ENCODE peak calls at places on chromosomes 2 and 18, in seven cellular contexts. L, Z, S, M, X, D and B are unnamed samples.

GRCh38 chr18:907171-907879 is 2.7 kb downstream of the ADCYAP1 start:
- DNase-seq in M (no peak), X (peak; percentile 82), S (peak; percentile 28), D (no peak), Z (peak; percentile 41), L (no peak), B (peak; percentile 18)

GRCh38 chr18:72700961-72701710 is 157.0 kb upstream of the CBLN2 start:
- DNase-seq in D (peak; percentile 4), Z (no peak), X (no peak), S (no peak), M (no peak), L (no peak), B (peak; percentile 63)

GRCh38 chr2:115165529-115166109 is 723.2 kb downstream of the DPP10 start:
- DNase-seq in Z (no peak), L (no peak), M (no peak), D (peak; percentile 2), S (no peak), X (peak; percentile 20), B (peak; percentile 55)

GRCh38 chr2:85680707-85681353 is 12.8 kb upstream of the SFTPB start:
- DNase-seq in L (no peak), X (no peak), D (no peak), S (no peak), M (no peak), Z (no peak), B (peak; percentile 17)

GRCh38 chr2:240611601-240612210 is 13.6 kb upstream of the GPR35 start:
- DNase-seq in S (peak; percentile 44), D (no peak), X (no peak), Z (peak; percentile 23), M (no peak), L (no peak), B (no peak)

GRCh38 chr2:157312866-157313486 is 12.6 kb downstream of the ERMN start:
- DNase-seq in Z (no peak), D (no peak), L (no peak), M (no peak), S (no peak), X (no peak), B (peak; percentile 49)

GRCh38 chr18:58263055-58263732 is 219.2 kb downstream of the NEDD4L start:
- DNase-seq in S (no peak), X (no peak), Z (no peak), L (no peak), D (no peak), M (no peak), B (peak; percentile 85)

GRCh38 chr2:54708584-54709340 is 14.7 kb upstream of the EML6 start:
- DNase-seq in X (no peak), L (no peak), S (no peak), M (no peak), Z (peak; percentile 68), D (no peak), B (no peak)

GRCh38 chr18:10020176-10020575 is 106.4 kb downstream of the VAPA start:
- DNase-seq in M (no peak), Z (no peak), X (no peak), D (no peak), L (no peak), S (no peak), B (peak; percentile 40)

GRCh38 chr2:85772019-85772745 is 18.4 kb downstream of the ATOH8 start:
- DNase-seq in S (no peak), L (no peak), Z (peak; percentile 100), M (no peak), D (peak; percentile 99), X (peak; percentile 92), B (peak; percentile 97)

GRCh38 chr2:233271693-233272092 is 20.2 kb downstream of the ATG16L1 start:
- DNase-seq in M (no peak), S (no peak), X (no peak), Z (no peak), L (no peak), D (no peak), B (no peak)

GRCh38 chr2:230942920-230943896 is 18.2 kb upstream of the GPR55 start:
- DNase-seq in S (peak; percentile 72), D (no peak), X (no peak), M (no peak), L (no peak), Z (no peak), B (no peak)

GRCh38 chr18:54269924-54270844 is 867 bp downstream of the POLI start:
- DNase-seq in L (no peak), S (peak; percentile 69), M (no peak), Z (no peak), D (peak; percentile 8), X (no peak), B (peak; percentile 67)

GRCh38 chr2:60295591-60295962 is 257.9 kb downstream of the BCL11A start:
- DNase-seq in D (no peak), Z (no peak), M (no peak), S (no peak), L (no peak), X (no peak), B (no peak)

GRCh38 chr2:32262105-32262504 is 2.6 kb downstream of the NLRC4 start:
- DNase-seq in D (no peak), L (no peak), Z (no peak), X (no peak), S (no peak), M (no peak), B (no peak)

GRCh38 chr2:26780203-26780760 is 5.6 kb upstream of the CENPA start:
- DNase-seq in M (no peak), L (no peak), Z (no peak), X (peak; percentile 3), D (no peak), S (no peak), B (no peak)

GRCh38 chr2:102672124-102672786 is 52.9 kb downstream of the SLC9A2 start:
- DNase-seq in S (no peak), D (no peak), X (no peak), M (no peak), L (no peak), Z (no peak), B (no peak)

GRCh38 chr2:102618452-102619413 is 620 bp upstream of the SLC9A2 start:
- DNase-seq in D (no peak), S (peak; percentile 26), X (peak; percentile 31), M (peak; percentile 20), Z (peak; percentile 31), L (peak; percentile 78), B (peak; percentile 43)